ENCODE peak calls at places on chromosomes 1 and 21, in nine cellular contexts. A, H, W, Y, M, D, G, Z and P are unnamed samples.

GRCh38 chr1:172588296-172589291 is 55.6 kb downstream of the SUCO start:
- DNase-seq in Z (no peak), Y (no peak), H (no peak), M (peak; percentile 22), G (no peak), A (no peak), D (no peak), W (no peak), P (no peak)

GRCh38 chr21:37758997-37759396 is 157.3 kb downstream of the KCNJ6 start:
- DNase-seq in Y (no peak), M (peak; percentile 8), A (no peak), G (no peak), W (no peak), D (no peak), Z (no peak), H (no peak), P (no peak)

GRCh38 chr1:8427493-8427892 is 109.6 kb downstream of the SLC45A1 start:
- DNase-seq in Z (peak; percentile 15), Y (no peak), D (no peak), A (no peak), G (no peak), H (no peak), W (no peak), M (no peak), P (no peak)

GRCh38 chr1:187167555-187167954 is 338.8 kb downstream of the PLA2G4A start:
- DNase-seq in Z (no peak), A (no peak), M (no peak), Y (no peak), H (no peak), D (no peak), G (no peak), W (no peak), P (no peak)

GRCh38 chr1:54768093-54768492 is 3.8 kb upstream of the PARS2 start:
- DNase-seq in G (no peak), M (peak; percentile 18), H (no peak), Y (no peak), A (no peak), Z (no peak), D (no peak), W (no peak), P (no peak)

GRCh38 chr21:44612669-44613229 is 870 bp downstream of the KRTAP10-8 start:
- DNase-seq in G (no peak), M (no peak), D (no peak), Y (no peak), H (no peak), Z (no peak), A (no peak), W (no peak), P (no peak)

GRCh38 chr21:31731112-31731801 is 661 bp downstream of the SCAF4 start:
- DNase-seq in Y (peak; percentile 34), D (peak; percentile 37), G (peak; percentile 63), Z (peak; percentile 1), M (peak; percentile 55), W (peak; percentile 35), A (peak; percentile 57), H (peak; percentile 29), P (no peak)

GRCh38 chr1:204493145-204493881 is 1.3 kb downstream of the PIK3C2B start:
- DNase-seq in Y (no peak), G (no peak), H (no peak), W (peak; percentile 84), A (peak; percentile 51), M (peak; percentile 25), Z (no peak), D (no peak), P (no peak)

GRCh38 chr1:170680428-170680827 is 16.5 kb downstream of the PRRX1 start:
- DNase-seq in G (no peak), Y (no peak), A (peak; percentile 28), Z (no peak), M (no peak), D (no peak), H (no peak), W (no peak), P (no peak)

GRCh38 chr21:15421521-15421920 is 308.3 kb upstream of the USP25 start:
- DNase-seq in Y (no peak), H (no peak), Z (no peak), D (no peak), A (no peak), W (no peak), M (no peak), G (no peak), P (no peak)

GRCh38 chr1:55720243-55720642 is 505.1 kb upstream of the USP24 start:
- DNase-seq in D (no peak), Y (no peak), H (no peak), G (no peak), M (no peak), W (peak; percentile 51), A (peak; percentile 69), Z (no peak), P (no peak)

GRCh38 chr1:207941664-207942063 is 30.7 kb upstream of the CD34 start:
- DNase-seq in M (no peak), H (no peak), W (peak; percentile 81), D (no peak), G (no peak), Z (no peak), Y (no peak), A (peak; percentile 91), P (no peak)

GRCh38 chr1:154478639-154479038 is 23.4 kb upstream of the TDRD10 start:
- DNase-seq in M (no peak), G (no peak), W (no peak), A (no peak), Z (no peak), Y (no peak), D (no peak), H (no peak), P (no peak)